ENCODE peak calls at places on chromosomes 6 and 20, in five cellular contexts. V is HepG2, M is K562, Q is H1, D is A549. W is an unnamed sample.

GRCh38 chr20:61536671-61537070 is 284.6 kb downstream of the CDH4 start:
- DNase-seq in Q (no peak), D (no peak), M (no peak), V (no peak), W (no peak)

GRCh38 chr6:106823058-106823457 is 151.5 kb downstream of the CD24 start:
- DNase-seq in M (no peak), V (no peak), Q (no peak), D (no peak), W (no peak)

GRCh38 chr6:1388927-1389790 is at the start of gene FOXF2:
- DNase-seq in M (peak), D (peak), Q (no peak), V (no peak), W (no peak)

GRCh38 chr6:42571611-42572342 is 7.9 kb downstream of the UBR2 start:
- DNase-seq in V (no peak), Q (no peak), D (no peak), M (no peak), W (no peak)

GRCh38 chr20:44450279-44450937 is 25.3 kb upstream of the TTPAL start:
- DNase-seq in M (no peak), Q (no peak), D (no peak), V (no peak), W (no peak)

GRCh38 chr6:111985202-111985731 is 68.6 kb upstream of the CCN6 start:
- DNase-seq in D (no peak), V (no peak), Q (peak), M (no peak), W (no peak)

GRCh38 chr6:75750925-75751324 is 1.9 kb downstream of the MYO6 start:
- DNase-seq in D (no peak), M (no peak), Q (no peak), V (no peak), W (no peak)

GRCh38 chr6:20564269-20564668 is 30.0 kb downstream of the CDKAL1 start:
- DNase-seq in Q (no peak), D (peak), V (no peak), M (no peak), W (no peak)

GRCh38 chr6:126040826-126041225 is 54.5 kb downstream of the TRMT11 start:
- DNase-seq in V (peak), M (no peak), D (peak), Q (no peak), W (no peak)

GRCh38 chr6:32967151-32968091 is 973 bp upstream of the BRD2 start:
- DNase-seq in Q (no peak), V (peak), M (peak), D (peak), W (no peak)

GRCh38 chr20:10708342-10709185 is 34.8 kb upstream of the JAG1 start:
- DNase-seq in M (no peak), D (peak), V (peak), Q (no peak), W (no peak)

GRCh38 chr6:2810092-2810671 is 31.5 kb downstream of the SERPINB1 start:
- DNase-seq in D (no peak), V (no peak), M (no peak), Q (no peak), W (no peak)

GRCh38 chr6:132513821-132514545 is 1.1 kb upstream of the STX7 start:
- DNase-seq in D (no peak), M (no peak), V (peak), Q (no peak), W (no peak)

DNA sequence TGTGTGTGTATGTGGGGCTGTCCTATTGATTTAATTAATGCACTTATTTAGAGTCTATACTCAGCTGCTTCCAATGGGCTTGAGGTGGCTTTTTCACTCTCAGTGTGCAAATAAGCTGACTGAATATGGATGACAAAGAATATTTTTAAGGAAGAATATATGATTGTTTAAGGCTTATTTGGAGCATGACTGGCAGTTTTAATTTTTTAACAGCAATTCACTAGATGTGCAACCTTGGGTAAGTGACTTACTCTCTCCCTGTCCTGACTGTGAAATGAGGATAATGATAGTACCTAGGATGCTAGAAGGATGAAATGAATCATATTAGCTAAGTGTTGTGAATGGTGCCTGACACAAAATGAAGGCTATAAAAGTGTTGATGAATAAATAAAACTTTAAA is 67.9 kb downstream of the CLIC5 start:
- DNase-seq in M (no peak), V (no peak), D (no peak), Q (no peak), W (no peak)
- TF ChIP-seq HDAC2 in M (no peak), V (no peak), D (no peak), Q (no peak), W (no peak)

GRCh38 chr6:150745896-150746295 is 119.6 kb upstream of the MTHFD1L start:
- DNase-seq in V (no peak), M (no peak), D (no peak), Q (no peak), W (no peak)

GRCh38 chr6:150740453-150740852 is 125.0 kb upstream of the MTHFD1L start:
- DNase-seq in Q (no peak), D (no peak), V (no peak), M (no peak), W (no peak)

GRCh38 chr6:150741633-150742200 is 123.8 kb upstream of the MTHFD1L start:
- DNase-seq in Q (no peak), V (peak), M (peak), D (peak), W (no peak)

GRCh38 chr6:150747155-150747554 is 118.3 kb upstream of the MTHFD1L start:
- DNase-seq in D (no peak), M (no peak), Q (no peak), V (no peak), W (no peak)

DNA sequence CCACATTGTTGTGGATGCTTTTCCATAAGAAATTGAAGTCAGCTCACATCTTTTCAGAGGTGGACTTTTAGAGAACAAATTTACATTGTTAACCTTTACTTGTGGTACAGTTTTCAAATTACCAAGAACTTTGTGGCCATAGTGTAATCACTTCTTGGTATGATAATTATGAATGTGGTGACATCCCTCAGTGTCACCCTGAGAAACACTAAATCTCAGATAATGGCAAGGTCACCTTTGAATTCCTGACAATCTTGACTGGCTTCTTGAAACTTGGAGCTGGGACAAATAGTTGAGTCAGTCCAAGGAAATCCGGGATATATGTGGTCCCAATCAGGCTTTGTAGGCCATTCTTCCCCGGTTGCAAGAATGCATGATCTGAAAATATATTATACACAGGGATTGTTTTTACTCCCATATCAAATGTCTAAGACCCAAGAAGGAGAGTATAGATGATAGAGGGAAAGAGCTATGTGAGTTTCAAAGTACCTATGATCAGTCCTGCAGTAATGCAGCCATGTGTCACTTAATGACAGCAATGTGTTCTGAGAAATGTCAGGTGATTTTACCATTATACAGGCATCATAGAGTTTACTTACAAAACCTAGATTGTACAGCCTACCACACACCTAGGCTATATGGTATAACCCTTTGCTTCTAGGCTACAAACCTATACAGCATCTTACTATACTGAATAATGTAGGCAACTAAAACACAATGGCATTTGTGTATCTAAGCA is 120.8 kb upstream of the MTHFD1L start:
- DNase-seq in M (no peak), Q (no peak), V (no peak), D (no peak), W (no peak)
- TF ChIP-seq HDAC2 in M (no peak), Q (no peak), V (no peak), D (no peak), W (no peak)

GRCh38 chr20:46063652-46064054 is 26.1 kb downstream of the NCOA5 start:
- DNase-seq in Q (no peak), V (no peak), D (no peak), M (no peak), W (peak)
- TF ChIP-seq HDAC2 in Q (no peak), V (no peak), D (no peak), M (no peak), W (no peak)

GRCh38 chr6:30409184-30409583 is 64.2 kb downstream of the RPP21 start:
- DNase-seq in M (no peak), V (no peak), D (no peak), Q (no peak), W (no peak)

DNA sequence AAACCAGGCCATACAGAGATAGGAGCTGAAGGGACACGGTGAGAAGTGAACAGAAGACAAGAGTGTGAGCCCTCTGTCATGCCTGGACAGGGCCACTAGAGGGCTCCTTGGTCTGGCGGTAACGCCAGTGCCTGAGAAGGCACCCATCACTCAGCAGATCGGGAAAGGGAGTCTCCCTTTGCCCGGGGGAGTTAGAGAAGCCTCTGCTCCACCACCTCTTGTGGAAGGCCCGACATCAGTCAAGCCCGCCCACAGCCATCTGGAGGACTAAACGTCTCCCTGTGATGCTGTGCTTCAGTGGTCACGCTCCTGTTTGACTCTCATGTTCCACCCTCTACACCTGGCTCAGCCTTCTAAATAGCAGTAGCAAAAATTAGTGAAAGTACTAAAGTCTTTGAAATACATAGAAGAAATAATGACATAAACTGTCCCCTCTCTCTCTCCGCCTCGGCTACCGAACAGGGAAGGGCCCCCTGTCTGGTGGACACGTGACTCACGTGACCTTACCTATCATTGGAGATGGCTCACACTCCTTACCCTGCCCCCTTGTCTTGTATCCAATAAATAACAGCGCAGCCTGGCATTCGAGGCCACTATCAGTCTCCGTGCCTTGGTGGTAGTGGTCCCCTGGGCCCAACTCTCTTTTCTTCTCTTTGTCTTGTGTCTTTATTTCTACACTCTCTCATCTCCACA is 66.7 kb downstream of the RPP21 start:
- DNase-seq in M (peak), Q (peak), D (peak), V (peak), W (no peak)
- TF ChIP-seq HDAC2 in M (no peak), Q (no peak), D (no peak), V (no peak), W (no peak)

DNA sequence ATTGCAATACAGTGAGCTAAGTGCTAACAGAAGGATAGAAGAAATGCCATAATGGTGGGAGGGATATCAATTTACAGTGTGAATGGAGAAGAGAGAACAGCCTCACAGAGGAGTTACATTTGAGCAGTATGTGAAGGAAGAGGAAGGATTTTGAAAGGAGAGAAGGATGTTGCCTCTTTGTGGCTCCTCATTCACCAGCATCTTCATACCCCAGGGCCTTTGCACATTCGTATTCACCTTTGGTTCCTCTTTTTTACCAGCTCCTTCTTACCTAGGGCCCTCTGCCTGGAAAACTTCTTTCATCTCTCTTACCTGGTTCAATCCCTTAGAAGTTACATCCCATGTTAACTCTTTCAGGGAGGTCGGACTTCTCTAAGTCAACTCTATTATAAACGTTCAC is 341.6 kb downstream of the PRL start:
- DNase-seq in V (no peak), Q (no peak), M (no peak), D (no peak), W (no peak)
- TF ChIP-seq HDAC2 in V (no peak), Q (no peak), M (peak), D (no peak), W (no peak)

GRCh38 chr6:147281895-147282565 is 77.8 kb downstream of the STXBP5 start:
- DNase-seq in M (no peak), D (no peak), Q (no peak), V (no peak), W (no peak)

GRCh38 chr6:147282566-147282959 is 78.3 kb downstream of the STXBP5 start:
- DNase-seq in V (no peak), M (no peak), D (no peak), Q (no peak), W (no peak)

GRCh38 chr6:147283460-147283859 is 79.2 kb downstream of the STXBP5 start:
- DNase-seq in M (no peak), V (no peak), D (no peak), Q (no peak), W (no peak)

GRCh38 chr6:147285087-147285855 is 81.1 kb downstream of the STXBP5 start:
- DNase-seq in D (peak), V (peak), M (peak), Q (no peak), W (no peak)

GRCh38 chr6:147287869-147288271 is 83.7 kb downstream of the STXBP5 start:
- DNase-seq in D (peak), V (no peak), Q (no peak), M (no peak), W (no peak)
- TF ChIP-seq HDAC2 in D (no peak), V (no peak), Q (no peak), M (no peak), W (no peak)

W was measured in GM12878.